ENCODE peak calls at places on chromosomes 13 and 19, in ten cellular contexts. N is RKO; Z is naive thymus-derived CD8-positive, alpha-beta T cell; R is Daoy; K is central memory CD8-positive, alpha-beta T cell; X is Ammon's horn; W is mammary epithelial cell; T is midbrain; L is activated CD8-positive, alpha-beta memory T cell treated with anti-CD3 and anti-CD28 coated beads for 1 hour; I is bronchial epithelial cell. Y is an unnamed sample.

GRCh38 chr13:81781471-81781870 is 1440.5 kb upstream of the SPRY2 start:
- DNase-seq in X (no peak), T (no peak), L (no peak), R (no peak), W (no peak), I (no peak), N (no peak), K (no peak), Z (no peak), Y (no peak)

GRCh38 chr19:329876-330275 is 14.7 kb downstream of the MIER2 start:
- DNase-seq in K (no peak), W (no peak), L (no peak), I (no peak), T (no peak), N (no peak), X (no peak), R (no peak), Z (no peak), Y (no peak)

GRCh38 chr13:73578251-73578875 is 519.6 kb downstream of the KLF5 start:
- DNase-seq in N (no peak), T (no peak), R (no peak), W (no peak), Z (no peak), X (no peak), K (no peak), I (no peak), L (no peak), Y (no peak)

GRCh38 chr19:850221-850978 is 1.7 kb upstream of the ELANE start:
- DNase-seq in I (no peak), N (peak), Z (no peak), L (no peak), R (peak), X (peak), W (no peak), K (no peak), T (peak), Y (peak)

GRCh38 chr13:27274631-27275030 is 4.0 kb downstream of the RASL11A start:
- DNase-seq in W (no peak), R (no peak), K (no peak), Z (no peak), T (no peak), N (no peak), X (no peak), I (no peak), L (no peak), Y (no peak)

GRCh38 chr13:99008577-99008976 is 30.7 kb upstream of the DOCK9 start:
- DNase-seq in T (no peak), K (no peak), R (no peak), L (no peak), N (no peak), Z (no peak), X (no peak), W (no peak), I (no peak), Y (no peak)

GRCh38 chr19:39308531-39309304 is 11.9 kb downstream of the LRFN1 start:
- DNase-seq in K (no peak), X (no peak), I (peak), R (no peak), T (no peak), L (no peak), N (no peak), W (no peak), Z (no peak), Y (no peak)

GRCh38 chr19:6220385-6221191 is 59.2 kb downstream of the MLLT1 start:
- DNase-seq in W (no peak), Z (no peak), I (no peak), L (no peak), R (no peak), N (no peak), X (no peak), T (no peak), K (no peak), Y (peak)

GRCh38 chr13:44237276-44237767 is 136.3 kb upstream of the SERP2 start:
- DNase-seq in R (peak), I (peak), Z (no peak), L (no peak), T (peak), N (peak), K (no peak), W (peak), X (peak), Y (peak)

GRCh38 chr19:7255631-7256030 is 38.6 kb downstream of the INSR start:
- DNase-seq in W (no peak), K (no peak), X (no peak), R (no peak), I (no peak), Z (no peak), L (no peak), N (no peak), T (no peak), Y (no peak)

GRCh38 chr19:17683078-17683477 is 5.1 kb downstream of the UNC13A start:
- DNase-seq in K (no peak), L (no peak), R (no peak), N (no peak), X (no peak), Z (no peak), T (no peak), I (no peak), W (no peak), Y (no peak)

GRCh38 chr13:21849323-21849722 is 178.4 kb downstream of the FGF9 start:
- DNase-seq in N (peak), R (peak), K (no peak), I (peak), Z (peak), L (no peak), T (no peak), W (peak), X (no peak), Y (peak)

GRCh38 chr13:46392967-46393366 is 5.9 kb upstream of the RUBCNL start:
- DNase-seq in L (no peak), N (no peak), X (no peak), W (peak), K (no peak), R (peak), I (no peak), Z (no peak), T (no peak), Y (no peak)

GRCh38 chr19:16326401-16327130 is 1.9 kb downstream of the KLF2 start:
- DNase-seq in Z (peak), I (no peak), X (no peak), R (no peak), T (no peak), W (no peak), K (peak), N (no peak), L (peak), Y (no peak)

GRCh38 chr13:94325148-94325528 is 154.3 kb downstream of the DCT start:
- DNase-seq in K (no peak), R (no peak), X (no peak), T (no peak), Z (no peak), W (no peak), L (no peak), I (no peak), N (no peak), Y (no peak)

GRCh38 chr19:17021793-17022590 is 4.6 kb downstream of the CPAMD8 start:
- DNase-seq in T (no peak), W (peak), X (no peak), N (no peak), K (no peak), Z (no peak), I (peak), R (no peak), L (no peak), Y (no peak)

GRCh38 chr19:32642771-32643170 is 32.2 kb downstream of the ANKRD27 start:
- DNase-seq in T (no peak), I (no peak), K (peak), W (no peak), R (no peak), N (no peak), L (peak), Z (peak), X (no peak), Y (no peak)

GRCh38 chr19:8557637-8558238 is 19.5 kb downstream of the MYO1F start:
- DNase-seq in R (no peak), N (no peak), X (no peak), K (no peak), L (no peak), I (no peak), Z (no peak), T (no peak), W (no peak), Y (no peak)

GRCh38 chr13:44474122-44474910 is 100.7 kb downstream of the SERP2 start:
- DNase-seq in Z (no peak), W (no peak), T (no peak), R (no peak), X (no peak), N (peak), K (no peak), I (no peak), L (no peak), Y (no peak)

GRCh38 chr13:75544681-75545333 is 4.8 kb upstream of the UCHL3 start:
- DNase-seq in K (no peak), T (no peak), L (no peak), I (peak), R (no peak), N (no peak), X (no peak), Z (no peak), W (peak), Y (no peak)

GRCh38 chr19:2475018-2475701 is 767 bp upstream of the GADD45B start:
- DNase-seq in L (peak), I (no peak), X (no peak), Z (peak), K (peak), W (peak), N (peak), R (peak), T (no peak), Y (peak)

GRCh38 chr19:12995596-12996541 is 594 bp downstream of the NFIX start:
- DNase-seq in R (peak), K (no peak), W (peak), T (no peak), L (no peak), I (no peak), N (peak), X (no peak), Z (peak), Y (no peak)

GRCh38 chr13:50387124-50387581 is 371.9 kb downstream of the KCNRG start:
- DNase-seq in N (no peak), R (peak), Z (peak), L (peak), X (peak), W (no peak), T (no peak), K (peak), I (peak), Y (no peak)

GRCh38 chr13:57634829-57635165 is 3.3 kb downstream of the PCDH17 start:
- DNase-seq in I (no peak), T (no peak), K (no peak), W (no peak), N (no peak), L (no peak), R (no peak), X (no peak), Z (no peak), Y (no peak)

GRCh38 chr13:35908221-35908620 is 223.0 kb downstream of the DCLK1 start:
- DNase-seq in R (no peak), Z (no peak), I (no peak), K (no peak), N (no peak), X (no peak), T (no peak), W (no peak), L (no peak), Y (no peak)

GRCh38 chr13:102195566-102196462 is 206.0 kb downstream of the FGF14 start:
- DNase-seq in T (no peak), L (no peak), W (peak), I (peak), X (no peak), R (peak), K (no peak), Z (no peak), N (no peak), Y (no peak)

GRCh38 chr19:8360196-8360595 is 3.8 kb upstream of the ANGPTL4 start:
- DNase-seq in I (no peak), X (no peak), R (no peak), N (no peak), K (no peak), L (no peak), T (no peak), Z (no peak), W (no peak), Y (no peak)

GRCh38 chr19:11279505-11280236 is 16.3 kb upstream of the TSPAN16 start:
- DNase-seq in T (no peak), X (no peak), W (no peak), R (peak), Z (peak), L (no peak), K (peak), N (no peak), I (no peak), Y (no peak)

Y was measured in mucosa of gallbladder.